ENCODE peak calls at places on chromosomes 13 and 19, in nine cellular contexts. T is CD8-positive, alpha-beta T cell; B is lower leg skin; Y is cardiac muscle cell; S is psoas muscle; O is brain microvascular endothelial cell; G is neural progenitor cell; N is fibroblast of villous mesenchyme; V is IMR-90. P is an unnamed sample.

GRCh38 chr13:48235814-48236135 is 2.8 kb downstream of the ITM2B start:
- DNase-seq in S (no peak), B (no peak), O (no peak), V (no peak), N (no peak), T (no peak), Y (no peak), G (no peak), P (no peak)

GRCh38 chr19:1266116-1266817 is 2.9 kb upstream of the CIRBP start:
- DNase-seq in G (peak), Y (peak), S (peak), B (no peak), V (peak), O (peak), N (peak), T (peak), P (peak)

GRCh38 chr19:49475995-49476880 is 2.2 kb downstream of the FLT3LG start:
- DNase-seq in N (no peak), T (peak), V (no peak), O (no peak), B (no peak), Y (peak), S (peak), G (peak), P (peak)

GRCh38 chr19:35555301-35556005 is 8.0 kb downstream of the ATP4A start:
- DNase-seq in G (peak), O (no peak), S (no peak), T (no peak), V (peak), N (peak), B (no peak), Y (peak), P (peak)

GRCh38 chr19:33530261-33530660 is 8.7 kb upstream of the PEPD start:
- DNase-seq in N (no peak), T (no peak), Y (no peak), G (no peak), O (no peak), S (no peak), V (no peak), B (no peak), P (no peak)

GRCh38 chr13:24273926-24274325 is 35.5 kb upstream of the C1QTNF9 start:
- DNase-seq in T (no peak), N (no peak), Y (no peak), B (no peak), G (no peak), S (no peak), V (no peak), O (no peak), P (no peak)

GRCh38 chr13:45361596-45362206 is 20.7 kb upstream of the TPT1 start:
- DNase-seq in Y (no peak), G (no peak), O (no peak), T (no peak), B (no peak), V (peak), S (no peak), N (no peak), P (no peak)

GRCh38 chr13:83536941-83537340 is 345.3 kb downstream of the SLITRK1 start:
- DNase-seq in B (no peak), N (no peak), V (no peak), G (no peak), S (no peak), O (no peak), Y (no peak), T (no peak), P (no peak)

GRCh38 chr19:22882797-22883196 is 50.7 kb downstream of the ZNF723 start:
- DNase-seq in Y (peak), O (peak), V (peak), G (peak), S (no peak), T (no peak), N (peak), B (no peak), P (peak)

GRCh38 chr19:812049-812816 is 9.5 kb downstream of the PLPPR3 start:
- DNase-seq in Y (no peak), G (no peak), T (no peak), O (no peak), S (no peak), V (no peak), N (no peak), B (no peak), P (no peak)

GRCh38 chr13:33637978-33638743 is 179.8 kb upstream of the RFC3 start:
- DNase-seq in N (no peak), V (peak), Y (peak), T (no peak), S (no peak), O (peak), G (no peak), B (peak), P (peak)

GRCh38 chr19:14368011-14368513 is 13.2 kb upstream of the ADGRE5 start:
- DNase-seq in Y (peak), B (no peak), O (no peak), S (no peak), V (no peak), N (peak), G (no peak), T (no peak), P (no peak)

GRCh38 chr13:52921194-52921593 is 72.8 kb upstream of the PCDH8 start:
- DNase-seq in V (no peak), S (no peak), N (no peak), T (no peak), O (no peak), B (no peak), Y (no peak), G (no peak), P (no peak)

GRCh38 chr19:52871466-52871865 is 14.0 kb upstream of the ZNF468 start:
- DNase-seq in O (no peak), N (no peak), V (no peak), S (no peak), G (no peak), Y (no peak), B (no peak), T (no peak), P (no peak)

DNA sequence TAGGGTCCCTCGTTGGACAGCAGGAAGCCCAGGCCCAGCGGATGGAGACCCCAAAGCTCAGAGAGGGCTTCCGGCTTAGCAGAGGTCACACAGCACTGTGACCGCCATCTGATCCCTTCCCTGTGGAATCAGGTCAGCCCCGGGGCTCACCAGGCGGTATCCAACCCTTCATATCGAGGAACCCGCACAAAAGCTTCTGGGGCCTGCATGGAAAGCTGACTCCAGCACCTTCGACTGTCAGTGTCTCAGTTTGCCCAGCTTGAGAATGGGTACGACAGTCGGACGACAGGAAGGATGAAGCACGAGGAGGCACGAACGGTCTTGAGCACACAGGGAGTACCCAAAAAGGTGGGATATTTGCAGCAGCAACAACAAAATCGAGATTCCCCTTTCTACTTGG is 2.6 kb downstream of the TLE5 start:
- DNase-seq in O (no peak), Y (no peak), V (no peak), G (no peak), T (no peak), S (no peak), N (no peak), B (no peak), P (no peak)
- H3K4me3 ChIP-seq in O (no peak), Y (no peak), V (no peak), G (no peak), T (peak), S (no peak), N (no peak), B (no peak), P (no peak)

DNA sequence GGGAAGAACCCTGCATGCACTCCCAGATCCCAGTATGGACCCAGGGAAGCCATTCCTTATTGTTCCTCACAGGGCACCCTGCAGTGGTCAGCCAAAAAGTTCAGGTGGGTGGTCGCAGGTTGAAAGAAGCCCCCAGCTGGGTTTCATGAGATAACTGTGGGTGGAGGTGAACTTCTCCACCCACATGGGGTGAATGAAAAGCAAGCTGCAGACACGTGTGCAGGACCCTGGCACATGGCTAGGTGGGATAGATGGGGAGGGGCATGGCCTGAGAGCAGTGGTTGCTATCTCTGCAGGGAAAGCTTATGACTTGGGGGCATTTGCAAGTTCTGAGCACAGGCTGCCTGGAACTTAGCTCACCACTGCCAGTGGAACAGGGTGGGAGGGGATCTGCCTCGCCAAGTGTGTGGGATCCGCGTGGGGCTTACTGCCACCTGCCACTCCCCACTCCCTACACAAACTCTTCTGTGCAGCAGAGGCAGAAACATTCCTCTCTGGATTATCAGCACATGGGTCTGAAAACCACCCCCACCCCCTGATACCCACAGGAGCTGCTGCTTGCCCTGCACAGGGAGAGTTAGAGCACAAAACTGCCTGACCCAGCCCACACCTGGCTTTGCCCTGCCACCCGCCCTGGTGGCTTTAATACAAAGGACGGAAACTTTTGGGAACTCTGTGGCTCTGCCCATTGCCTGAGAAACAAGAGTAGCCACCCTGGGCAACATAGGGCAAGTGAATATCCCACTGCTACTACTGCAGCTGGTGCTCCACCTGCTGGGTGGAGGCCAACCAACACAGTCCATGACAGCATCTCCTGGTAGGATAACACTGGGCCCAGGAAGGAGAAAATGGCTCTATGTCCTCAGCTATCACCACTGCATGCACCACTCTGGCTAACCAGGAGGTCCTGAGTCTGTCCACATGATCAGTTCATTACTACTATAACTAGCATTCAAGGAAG is 24.4 kb downstream of the PLA2G4C start:
- DNase-seq in B (no peak), Y (no peak), N (no peak), V (no peak), O (no peak), T (no peak), G (no peak), S (no peak), P (no peak)
- TF ChIP-seq CTCF in B (no peak), Y (no peak), N (no peak), V (no peak), O (peak), T (no peak), G (peak), S (no peak), P (peak)

DNA sequence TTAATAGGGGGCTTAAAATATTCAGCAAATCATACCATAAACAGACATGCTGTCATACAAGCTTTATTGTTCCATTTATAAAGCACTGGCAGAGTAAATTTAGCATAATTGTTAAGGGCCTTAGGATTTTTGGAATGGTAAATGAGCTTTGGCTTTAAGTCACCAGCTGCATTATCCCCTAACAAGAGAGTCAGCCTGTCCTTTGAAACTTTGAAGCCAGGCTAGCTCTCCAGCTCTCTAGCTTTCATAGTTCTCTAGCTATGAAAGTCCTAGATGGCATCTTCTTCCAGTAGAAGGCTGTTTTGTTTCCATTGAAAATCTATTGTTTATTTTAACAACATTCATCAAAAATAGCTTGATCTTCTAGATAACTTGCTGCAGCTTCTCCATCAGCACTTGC is 420.8 kb upstream of the GPC6 start:
- DNase-seq in T (no peak), S (no peak), G (no peak), Y (no peak), B (no peak), V (no peak), N (peak), O (no peak), P (no peak)
- H3K4me3 ChIP-seq in T (peak), S (peak), G (no peak), Y (no peak), B (no peak), V (no peak), N (peak), O (no peak), P (peak)

GRCh38 chr13:96511587-96511986 is 421.7 kb downstream of the HS6ST3 start:
- DNase-seq in B (no peak), T (no peak), Y (no peak), S (no peak), G (no peak), O (no peak), N (no peak), V (no peak), P (no peak)
- TF ChIP-seq CTCF in B (no peak), T (no peak), Y (no peak), S (no peak), G (no peak), O (no peak), N (no peak), V (no peak), P (no peak)

GRCh38 chr19:11721681-11722080 is 17.1 kb downstream of the ZNF823 start:
- DNase-seq in Y (no peak), B (no peak), G (no peak), V (no peak), T (no peak), N (no peak), O (no peak), S (no peak), P (no peak)

DNA sequence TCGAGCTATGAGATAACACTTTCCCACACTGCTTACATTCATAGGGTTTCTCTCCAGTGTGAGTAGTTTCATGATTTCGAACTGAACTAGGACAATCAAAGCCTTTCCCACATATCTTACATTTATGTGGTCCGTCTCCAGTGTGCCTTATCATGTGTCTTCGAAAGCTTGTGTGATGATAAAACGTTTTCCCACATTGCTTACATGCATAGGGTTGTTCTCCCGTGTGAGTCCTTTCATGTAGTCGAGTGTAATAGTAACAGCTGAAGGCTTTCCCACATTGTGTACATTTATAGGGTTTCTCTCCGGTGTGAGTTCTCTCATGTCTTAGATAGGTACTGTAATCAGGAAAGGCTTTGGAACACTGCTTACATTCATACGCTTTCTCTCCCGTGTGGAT is 16.3 kb downstream of the ZNF823 start:
- DNase-seq in N (no peak), S (no peak), Y (no peak), B (no peak), T (no peak), O (no peak), G (no peak), V (no peak), P (no peak)
- H3K4me3 ChIP-seq in N (no peak), S (no peak), Y (no peak), B (no peak), T (no peak), O (no peak), G (no peak), V (no peak), P (no peak)

GRCh38 chr19:46159418-46159817 is 11.4 kb downstream of the IGFL2 start:
- DNase-seq in N (no peak), G (no peak), B (no peak), Y (no peak), S (no peak), O (no peak), T (no peak), V (no peak), P (no peak)
- TF ChIP-seq CTCF in N (no peak), G (no peak), B (no peak), Y (no peak), S (no peak), O (no peak), T (no peak), V (no peak), P (no peak)

GRCh38 chr19:6533000-6533328 is 2.1 kb downstream of the TNFSF9 start:
- DNase-seq in B (no peak), T (no peak), G (no peak), V (no peak), O (no peak), Y (no peak), N (no peak), S (no peak), P (no peak)

GRCh38 chr19:6532244-6532999 is 1.6 kb downstream of the TNFSF9 start:
- DNase-seq in Y (no peak), T (no peak), O (no peak), S (no peak), B (no peak), G (no peak), V (no peak), N (no peak), P (no peak)

GRCh38 chr19:6530385-6531162 is at the start of gene TNFSF9:
- DNase-seq in S (peak), V (peak), T (peak), G (peak), N (peak), O (peak), Y (peak), B (peak), P (peak)

GRCh38 chr19:6531163-6531955 is 533 bp downstream of the TNFSF9 start:
- DNase-seq in S (no peak), Y (no peak), O (no peak), G (no peak), B (no peak), V (no peak), T (no peak), N (no peak), P (no peak)

DNA sequence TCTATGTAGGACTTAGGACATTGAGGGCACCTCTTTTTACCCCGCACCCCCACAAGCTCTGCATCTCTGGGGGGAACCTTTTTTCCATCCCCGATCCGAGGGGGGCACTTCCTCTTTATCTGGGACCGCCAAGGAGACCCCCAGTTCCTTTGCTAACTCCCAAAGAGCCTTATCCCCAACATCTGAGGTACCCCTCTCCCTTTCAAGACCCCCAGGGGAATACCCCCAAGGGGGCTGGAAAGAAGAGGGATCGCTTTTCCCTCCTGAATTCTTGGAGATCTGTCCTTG is 1.1 kb downstream of the TNFSF9 start:
- DNase-seq in T (no peak), Y (no peak), V (no peak), G (no peak), O (no peak), S (no peak), B (no peak), N (no peak), P (no peak)
- H3K4me3 ChIP-seq in T (peak), Y (no peak), V (no peak), G (no peak), O (no peak), S (peak), B (no peak), N (no peak), P (no peak)

GRCh38 chr19:10294368-10294697 is 4.6 kb downstream of the ICAM5 start:
- DNase-seq in G (peak), T (no peak), S (no peak), B (no peak), Y (no peak), O (no peak), N (no peak), V (no peak), P (no peak)

GRCh38 chr19:10293637-10294367 is 4.0 kb downstream of the ICAM5 start:
- DNase-seq in Y (no peak), O (no peak), N (no peak), S (no peak), V (no peak), G (peak), B (no peak), T (no peak), P (no peak)

GRCh38 chr19:10292789-10293636 is 3.3 kb downstream of the ICAM5 start:
- DNase-seq in G (peak), Y (no peak), S (peak), O (no peak), V (no peak), T (no peak), B (no peak), N (peak), P (no peak)

GRCh38 chr19:10295847-10296591 is 6.3 kb downstream of the ICAM5 start:
- DNase-seq in T (no peak), N (no peak), O (no peak), Y (no peak), B (no peak), S (no peak), V (no peak), G (peak), P (no peak)

GRCh38 chr19:10295305-10295846 is 5.6 kb downstream of the ICAM5 start:
- DNase-seq in V (no peak), B (no peak), N (peak), G (peak), T (peak), O (no peak), Y (peak), S (no peak), P (peak)
- TF ChIP-seq CTCF in V (no peak), B (no peak), N (peak), G (no peak), T (no peak), O (peak), Y (peak), S (no peak), P (peak)

GRCh38 chr19:40225440-40226305 is 816 bp downstream of the CCNP start:
- DNase-seq in T (no peak), S (no peak), B (no peak), Y (no peak), G (no peak), N (peak), V (peak), O (peak), P (peak)
- H3K4me3 ChIP-seq in T (no peak), S (peak), B (no peak), Y (no peak), G (no peak), N (peak), V (peak), O (peak), P (peak)